ENCODE peak calls at places on chromosomes 11 and 22, in four cellular contexts. H is K562, S is IMR-90, G is GM12878. I is an unnamed sample.

GRCh38 chr11:119990306-119991021 is 147.4 kb downstream of the TRIM29 start:
- DNase-seq in H (no peak), S (no peak), G (no peak), I (no peak)

GRCh38 chr22:44497218-44497903 is 672 bp downstream of the RTL6 start:
- DNase-seq in H (no peak), S (peak; percentile 34), G (no peak), I (peak; percentile 16)

GRCh38 chr22:39396156-39396796 is 3.3 kb upstream of the TAB1 start:
- DNase-seq in H (no peak), S (peak; percentile 22), G (no peak), I (peak; percentile 21)

GRCh38 chr11:120248551-120249278 is 8.8 kb downstream of the POU2F3 start:
- DNase-seq in H (no peak), S (peak; percentile 48), G (peak; percentile 93), I (no peak)

GRCh38 chr22:25930083-25930482 is 188.1 kb downstream of the MYO18B start:
- DNase-seq in H (no peak), S (no peak), G (no peak), I (no peak)

GRCh38 chr22:49462291-49462690 is 365.4 kb downstream of the BRD1 start:
- DNase-seq in H (no peak), S (no peak), G (no peak), I (no peak)

GRCh38 chr11:125833016-125833415 is at the start of gene PATE4:
- DNase-seq in H (no peak), S (no peak), G (no peak), I (no peak)

GRCh38 chr11:46017341-46017740 is 94.9 kb downstream of the LARGE2 start:
- DNase-seq in H (no peak), S (no peak), G (no peak), I (no peak)

GRCh38 chr22:37198290-37199102 is 10.4 kb upstream of the C1QTNF6 start:
- DNase-seq in H (peak; percentile 73), S (peak; percentile 58), G (no peak), I (peak; percentile 71)

GRCh38 chr11:76787911-76788596 is 4.9 kb downstream of the TSKU start:
- DNase-seq in H (peak; percentile 78), S (peak; percentile 76), G (no peak), I (no peak)

GRCh38 chr11:72584293-72584921 is 89.8 kb downstream of the PDE2A start:
- DNase-seq in H (peak; percentile 70), S (peak; percentile 18), G (no peak), I (no peak)

GRCh38 chr11:111329306-111330204 is 31.2 kb downstream of the POU2AF3 start:
- DNase-seq in H (no peak), S (no peak), G (no peak), I (no peak)

GRCh38 chr11:32231909-32232493 is 141.1 kb downstream of the RCN1 start:
- DNase-seq in H (no peak), S (peak; percentile 14), G (no peak), I (peak; percentile 21)

GRCh38 chr11:113104390-113105251 is 143.4 kb downstream of the NCAM1 start:
- DNase-seq in H (no peak), S (no peak), G (no peak), I (no peak)

GRCh38 chr11:111438846-111439520 is 59.9 kb upstream of the POU2AF1 start:
- DNase-seq in H (no peak), S (no peak), G (no peak), I (no peak)

GRCh38 chr11:117663826-117664225 is 133.2 kb downstream of the DSCAML1 start:
- DNase-seq in H (no peak), S (no peak), G (no peak), I (no peak)

GRCh38 chr11:8745431-8745986 is 62.9 kb downstream of the RPL27A start:
- DNase-seq in H (no peak), S (no peak), G (no peak), I (no peak)

GRCh38 chr11:87083029-87083428 is 45.3 kb downstream of the TMEM135 start:
- DNase-seq in H (no peak), S (no peak), G (no peak), I (no peak)

GRCh38 chr22:47112994-47113879 is 350.8 kb downstream of the TBC1D22A start:
- DNase-seq in H (no peak), S (no peak), G (no peak), I (no peak)

GRCh38 chr11:117703209-117703608 is 93.8 kb downstream of the DSCAML1 start:
- DNase-seq in H (no peak), S (no peak), G (no peak), I (no peak)

GRCh38 chr11:16893456-16894076 is 120.6 kb downstream of the PLEKHA7 start:
- DNase-seq in H (no peak), S (no peak), G (no peak), I (no peak)

GRCh38 chr11:45754261-45754709 is 50.7 kb upstream of the SLC35C1 start:
- DNase-seq in H (no peak), S (peak; percentile 2), G (no peak), I (no peak)

GRCh38 chr22:44158766-44159165 is 22.0 kb upstream of the PARVG start:
- DNase-seq in H (no peak), S (no peak), G (no peak), I (no peak)

GRCh38 chr22:38718414-38718813 is 12.7 kb downstream of the GTPBP1 start:
- DNase-seq in H (no peak), S (peak; percentile 81), G (no peak), I (peak; percentile 88)

GRCh38 chr22:36160499-36160942 is at the start of gene APOL3:
- DNase-seq in H (no peak), S (peak; percentile 47), G (peak; percentile 60), I (peak; percentile 85)

GRCh38 chr22:22558071-22558971 is 744 bp downstream of the PRAME start:
- DNase-seq in H (peak; percentile 99), S (no peak), G (no peak), I (no peak)

DNA sequence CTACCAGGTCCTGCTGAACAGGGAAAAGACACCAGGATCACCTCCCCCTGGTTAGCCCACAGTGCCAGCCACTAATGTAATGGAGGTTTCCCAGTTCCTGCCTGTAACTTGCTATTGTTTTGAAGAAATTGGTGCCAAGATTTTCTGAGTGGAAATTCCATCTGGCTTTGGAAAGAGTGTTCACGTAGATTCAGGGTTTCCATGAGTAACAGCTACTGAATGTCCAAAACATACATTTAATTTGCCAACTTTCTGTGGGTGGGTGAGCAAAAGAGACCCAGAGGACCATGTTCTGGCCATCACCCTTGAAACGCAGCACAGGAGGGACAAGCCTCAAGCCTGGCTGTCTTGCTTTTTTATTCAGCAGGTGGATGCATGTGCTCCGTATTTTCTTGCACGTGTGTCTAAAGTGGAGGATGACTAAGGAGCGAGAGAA is 8.8 kb upstream of the DKK3 start:
- DNase-seq in H (no peak), S (peak; percentile 85), G (no peak), I (peak; percentile 97)
- TF ChIP-seq FOS in H (no peak), S (no peak), G (no peak), I (no peak)

GRCh38 chr11:121766138-121766537 is 313.4 kb upstream of the SORL1-AS1 start:
- DNase-seq in H (no peak), S (no peak), G (no peak), I (no peak)
- H2AFZ ChIP-seq in H (no peak overlapping the region), S (no peak overlapping the region), G (no peak overlapping the region), I (no peak overlapping the region)

GRCh38 chr11:106017088-106017487 is 5.0 kb downstream of the MSANTD4 start:
- DNase-seq in H (no peak), S (no peak), G (no peak), I (no peak)

GRCh38 chr11:106014035-106014434 is 8.0 kb downstream of the MSANTD4 start:
- DNase-seq in H (no peak), S (no peak), G (no peak), I (no peak)

GRCh38 chr11:106011481-106011880 is 10.6 kb downstream of the MSANTD4 start:
- DNase-seq in H (no peak), S (no peak), G (no peak), I (no peak)

DNA sequence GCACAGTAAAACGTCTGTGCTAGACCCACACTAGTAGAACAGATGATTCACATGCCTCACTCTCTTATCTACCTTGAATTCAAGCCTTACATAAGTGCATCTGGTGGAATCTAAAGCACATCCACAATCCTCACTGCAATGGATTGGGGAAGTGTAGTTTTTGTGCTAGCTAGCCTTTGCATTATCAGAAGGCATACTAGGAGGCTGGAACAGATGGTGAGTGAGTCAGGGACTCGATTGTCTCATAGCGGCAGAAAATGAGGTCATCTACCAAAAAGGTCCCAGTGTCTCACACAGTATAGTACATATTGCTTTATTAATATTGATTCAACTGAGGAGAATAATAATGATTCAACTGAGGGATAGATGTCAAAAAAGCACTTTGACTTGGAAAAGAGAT is 9.3 kb downstream of the MSANTD4 start:
- DNase-seq in H (no peak), S (peak; percentile 95), G (no peak), I (peak; percentile 74)
- TF ChIP-seq FOS in H (no peak), S (peak; percentile 80), G (no peak), I (peak; percentile 68)

GRCh38 chr11:2270322-2271076 is at the start of gene ASCL2:
- DNase-seq in H (peak; percentile 42), S (no peak), G (no peak), I (no peak)

GRCh38 chr11:2272241-2272945 is 2.0 kb upstream of the ASCL2 start:
- DNase-seq in H (no peak), S (no peak), G (no peak), I (no peak)

GRCh38 chr11:2269601-2270321 is 627 bp downstream of the ASCL2 start:
- DNase-seq in H (peak; percentile 57), S (peak; percentile 55), G (no peak), I (peak; percentile 31)

GRCh38 chr11:2271327-2272240 is 1.2 kb upstream of the ASCL2 start:
- DNase-seq in H (no peak), S (no peak), G (no peak), I (no peak)

GRCh38 chr11:2271077-2271326 is 614 bp upstream of the ASCL2 start:
- DNase-seq in H (peak; percentile 70), S (no peak), G (no peak), I (no peak)
- H2AFZ ChIP-seq in H (no peak overlapping the region), S (no peak overlapping the region), G (no peak overlapping the region), I (no peak overlapping the region)

DNA sequence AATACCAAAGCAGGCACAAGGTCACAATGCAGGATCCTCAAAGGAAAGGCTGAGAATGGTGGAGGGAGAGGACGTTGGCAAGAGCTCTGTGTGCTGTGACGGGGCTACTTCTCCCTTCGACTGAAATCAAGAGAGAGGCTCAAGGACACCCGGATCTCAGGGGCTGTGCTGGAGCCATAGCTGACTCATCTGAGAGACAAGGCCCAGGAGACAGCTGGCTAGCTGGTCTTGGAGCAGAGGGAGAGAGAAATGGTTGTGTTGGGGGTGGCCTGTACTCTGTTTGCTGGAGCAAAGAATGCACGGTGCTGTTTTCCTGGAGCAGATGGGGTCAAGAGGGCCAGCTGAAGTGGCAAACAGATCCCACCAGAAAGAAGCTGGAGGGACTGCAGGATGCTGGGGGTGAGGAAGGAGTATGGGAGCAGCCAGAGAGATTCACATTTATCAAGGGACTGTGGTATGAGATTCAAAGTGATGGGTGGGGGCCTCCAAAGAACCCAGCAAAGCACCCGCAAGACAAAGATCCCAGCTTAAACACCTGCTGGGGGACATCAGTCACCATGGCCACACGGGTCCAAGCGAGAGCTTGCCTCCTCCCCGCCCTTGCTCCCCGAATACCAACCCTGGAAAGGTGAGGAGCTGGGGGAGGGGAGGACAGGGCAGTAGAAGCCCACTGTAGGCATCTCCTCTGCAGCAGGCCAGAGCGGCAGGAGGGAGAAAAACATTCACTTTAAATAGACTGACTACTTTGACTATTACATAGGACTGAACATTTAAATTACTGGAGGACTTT is 40.8 kb downstream of the MAP6 start:
- DNase-seq in H (no peak), S (peak; percentile 58), G (no peak), I (no peak)
- TF ChIP-seq FOS in H (no peak), S (no peak), G (no peak), I (no peak)

GRCh38 chr11:124071622-124071948 is 30.5 kb upstream of the OR10G7 start:
- DNase-seq in H (no peak), S (no peak), G (no peak), I (no peak)
- H2AFZ ChIP-seq in H (peak overlapping the region; percentile 41), S (no peak overlapping the region), G (no peak overlapping the region), I (no peak overlapping the region)